ENCODE peak calls at places on chromosome 1, in six cellular contexts. P, T, M, O, Q and R are unnamed samples.

GRCh38 chr1:185017338-185017737 is 28.0 kb upstream of the RNF2 start:
- DNase-seq in Q (no peak), O (no peak), P (peak; percentile 64), T (no peak), M (no peak), R (no peak)

GRCh38 chr1:112718691-112719418 is 3.7 kb upstream of the PPM1J start:
- DNase-seq in Q (no peak), O (peak; percentile 79), T (no peak), P (no peak), M (peak; percentile 90), R (no peak)

GRCh38 chr1:177848577-177848976 is 121.3 kb downstream of the SEC16B start:
- DNase-seq in M (no peak), P (no peak), Q (peak; percentile 64), O (no peak), T (no peak), R (no peak)

GRCh38 chr1:203199481-203200058 is 13.1 kb upstream of the CHI3L1 start:
- DNase-seq in O (no peak), Q (no peak), T (no peak), P (no peak), M (no peak), R (no peak)

GRCh38 chr1:23019851-23020625 is 770 bp downstream of the KDM1A start:
- DNase-seq in P (no peak), T (no peak), M (peak; percentile 73), O (no peak), Q (no peak), R (no peak)

GRCh38 chr1:233907139-233907538 is 2.7 kb downstream of the SLC35F3 start:
- DNase-seq in M (peak; percentile 61), Q (no peak), O (no peak), P (no peak), T (no peak), R (no peak)

GRCh38 chr1:205318231-205318991 is 3.1 kb downstream of the NUAK2 start:
- DNase-seq in Q (no peak), O (no peak), M (no peak), T (no peak), P (no peak), R (no peak)

GRCh38 chr1:202852163-202852904 is 36.6 kb downstream of the RABIF start:
- DNase-seq in O (no peak), M (peak; percentile 67), P (peak; percentile 70), T (peak; percentile 62), Q (no peak), R (no peak)

GRCh38 chr1:202697038-202697437 is 13.2 kb downstream of the SYT2 start:
- DNase-seq in Q (no peak), M (no peak), O (no peak), T (no peak), P (no peak), R (no peak)

GRCh38 chr1:192901500-192901899 is 92.7 kb downstream of the RGS2 start:
- DNase-seq in M (no peak), O (no peak), T (no peak), Q (no peak), P (no peak), R (no peak)

GRCh38 chr1:21045351-21045750 is 131.3 kb downstream of the EIF4G3 start:
- DNase-seq in P (no peak), M (peak; percentile 35), O (no peak), Q (no peak), T (no peak), R (no peak)

GRCh38 chr1:217274927-217275616 is 355.8 kb downstream of the GPATCH2 start:
- DNase-seq in T (no peak), M (no peak), O (no peak), P (no peak), Q (no peak), R (no peak)

GRCh38 chr1:229022595-229023350 is 248.1 kb upstream of the RAB4A start:
- DNase-seq in M (no peak), O (no peak), P (no peak), T (no peak), Q (peak; percentile 47), R (peak; percentile 25)

GRCh38 chr1:78843111-78843908 is 163.2 kb downstream of the ADGRL4 start:
- DNase-seq in Q (no peak), M (no peak), T (no peak), P (no peak), O (no peak), R (no peak)

GRCh38 chr1:15757575-15758401 is 807 bp upstream of the FBLIM1 start:
- DNase-seq in T (no peak), M (peak; percentile 90), O (no peak), P (no peak), Q (no peak), R (no peak)

GRCh38 chr1:211259596-211260126 is 495 bp downstream of the RCOR3 start:
- DNase-seq in O (peak; percentile 54), Q (no peak), P (no peak), M (peak; percentile 90), T (no peak), R (no peak)

GRCh38 chr1:43358746-43359693 is at the start of gene CDC20:
- DNase-seq in M (peak; percentile 96), O (peak; percentile 99), P (peak; percentile 96), Q (peak; percentile 99), T (peak; percentile 93), R (peak; percentile 97)
- H3K36me3 ChIP-seq in M (peaks cover 35% of the 10 kb centered on the region), O (no peaks in the 10 kb centered on the region), P (peaks cover 45% of the 10 kb centered on the region), Q (peaks cover 36% of the 10 kb centered on the region), T (peaks cover 45% of the 10 kb centered on the region), R (no peaks in the 10 kb centered on the region)

GRCh38 chr1:111598534-111598933 is 21.1 kb upstream of the RAP1A start:
- DNase-seq in O (no peak), M (no peak), P (no peak), Q (peak; percentile 53), T (no peak), R (no peak)
- TF ChIP-seq POLR2AphosphoS5 in O (no peak), M (no peak), P (no peak), Q (no peak), T (no peak), R (no peak)

GRCh38 chr1:68321084-68321685 is 88.9 kb upstream of the WLS start:
- DNase-seq in O (peak; percentile 62), P (no peak), Q (no peak), T (peak; percentile 23), M (peak; percentile 37), R (no peak)
- TF ChIP-seq CTCF in O (peak; percentile 35), P (peak; percentile 78), Q (peak; percentile 82), T (peak; percentile 85), M (peak; percentile 66), R (peak; percentile 31)

DNA sequence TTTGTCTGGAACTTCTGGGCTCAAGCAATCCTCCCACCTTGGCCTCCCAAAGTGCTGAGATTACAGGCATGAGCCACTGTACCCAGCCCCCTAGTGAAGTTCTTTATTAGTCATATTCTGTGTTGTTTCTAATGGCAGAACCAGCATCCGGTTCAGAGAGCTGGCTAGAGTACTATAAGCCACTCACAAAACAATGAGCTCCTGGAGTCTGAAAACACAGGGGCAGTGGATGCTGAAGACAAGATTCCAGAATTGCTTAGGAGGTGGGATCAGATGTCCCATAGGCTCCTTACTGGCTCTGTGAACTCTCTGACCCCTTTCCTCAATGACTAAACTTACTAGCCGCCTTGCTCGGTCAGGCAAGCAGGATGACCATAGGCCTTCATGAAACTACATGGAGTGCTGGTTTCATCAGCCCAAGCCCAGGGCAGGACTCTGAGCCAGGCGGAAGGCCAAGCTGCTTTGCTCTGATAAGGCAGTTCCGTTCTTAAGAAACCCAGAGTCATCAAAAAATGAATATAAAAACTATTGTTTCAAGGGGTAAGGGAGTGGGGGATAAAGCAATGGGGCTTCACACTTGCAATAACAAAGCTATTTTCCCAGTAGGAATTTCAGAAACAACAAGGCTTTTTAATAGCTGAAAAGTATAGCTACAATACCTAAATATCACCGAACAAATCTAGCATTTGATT is 8.1 kb downstream of the MTHFR start:
- DNase-seq in Q (no peak), O (no peak), T (no peak), P (no peak), M (no peak), R (no peak)
- H3K36me3 ChIP-seq in Q (peaks cover 72% of the 10 kb centered on the region), O (peaks cover 5% of the 10 kb centered on the region), T (peaks cover 25% of the 10 kb centered on the region), P (no peaks in the 10 kb centered on the region), M (peaks cover 30% of the 10 kb centered on the region), R (peaks cover 62% of the 10 kb centered on the region)

DNA sequence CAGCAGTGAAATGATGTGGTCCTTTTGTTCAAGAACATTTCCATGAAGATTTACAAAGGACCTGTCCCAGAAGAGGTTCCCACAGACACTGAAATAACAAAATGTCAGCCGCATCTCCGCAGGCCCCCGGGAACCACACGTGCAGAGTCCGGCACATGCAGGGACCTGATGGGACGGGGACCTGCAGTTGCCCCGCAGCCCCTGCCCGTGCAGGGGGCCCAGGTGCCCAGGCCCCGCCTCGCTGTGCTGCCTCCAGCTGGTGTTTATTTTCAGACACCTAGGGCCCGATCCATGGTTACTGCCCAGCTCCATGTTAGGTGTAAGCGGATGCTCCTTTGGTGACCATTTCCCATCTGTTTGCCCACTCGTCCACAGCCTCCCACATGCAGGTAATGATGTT is 149.3 kb upstream of the ARHGEF16 start:
- DNase-seq in Q (no peak), P (no peak), T (no peak), O (no peak), M (no peak), R (no peak)
- TF ChIP-seq POLR2AphosphoS5 in Q (no peak), P (no peak), T (no peak), O (no peak), M (no peak), R (no peak)

GRCh38 chr1:168206111-168206510 is 19.7 kb upstream of the SFT2D2 start:
- DNase-seq in T (no peak), P (no peak), O (no peak), Q (no peak), M (no peak), R (no peak)
- TF ChIP-seq CTCF in T (no peak), P (no peak), O (no peak), Q (no peak), M (no peak), R (no peak)

GRCh38 chr1:183553769-183554168 is 36.5 kb downstream of the NCF2 start:
- DNase-seq in O (no peak), M (no peak), T (no peak), P (no peak), Q (no peak), R (no peak)
- H3K36me3 ChIP-seq in O (no peaks in the 10 kb centered on the region), M (peaks cover 66% of the 10 kb centered on the region), T (peaks cover 59% of the 10 kb centered on the region), P (peaks cover 15% of the 10 kb centered on the region), Q (peaks cover 65% of the 10 kb centered on the region), R (peaks cover 35% of the 10 kb centered on the region)